ENCODE peak calls at places on chromosome 21, in eight cellular contexts. V is amniotic stem cell, X is bronchial epithelial cell, D is NCI-H146, B is H54, U is M059J, A is activated T-cell treated with anti-CD3 and anti-CD28 coated beads for 1 hour, Z is uterus. M is an unnamed sample.

GRCh38 chr21:28938726-28939125 is 54.0 kb downstream of the LTN1 start:
- DNase-seq in U (no peak), V (no peak), A (no peak), X (no peak), B (no peak), Z (no peak), D (no peak), M (no peak)

GRCh38 chr21:44500111-44500510 is 39.9 kb downstream of the KRTAP10-1 start:
- DNase-seq in U (no peak), X (no peak), Z (no peak), V (no peak), D (no peak), A (no peak), B (no peak), M (no peak)

GRCh38 chr21:45542242-45542666 is at the start of gene SLC19A1:
- DNase-seq in B (peak), A (peak), X (no peak), U (peak), V (no peak), Z (peak), D (peak), M (no peak)

GRCh38 chr21:38712076-38712475 is 93.7 kb upstream of the ETS2 start:
- DNase-seq in X (peak), D (peak), A (no peak), U (peak), V (no peak), Z (peak), B (peak), M (no peak)

GRCh38 chr21:42980959-42981523 is 6.7 kb downstream of the PKNOX1 start:
- DNase-seq in B (no peak), D (no peak), A (no peak), V (no peak), U (no peak), X (no peak), Z (no peak), M (peak)

GRCh38 chr21:41885341-41886024 is 6.3 kb upstream of the PRDM15 start:
- DNase-seq in V (no peak), A (no peak), D (no peak), U (peak), B (no peak), Z (no peak), X (no peak), M (no peak)

GRCh38 chr21:42566524-42567180 is 53.0 kb downstream of the SLC37A1 start:
- DNase-seq in Z (peak), V (no peak), A (no peak), D (no peak), U (no peak), B (no peak), X (no peak), M (no peak)

GRCh38 chr21:27590271-27590670 is 623.4 kb upstream of the ADAMTS5 start:
- DNase-seq in A (no peak), Z (peak), U (peak), X (no peak), V (no peak), D (no peak), B (peak), M (peak)

GRCh38 chr21:44441041-44441400 is 14.3 kb upstream of the LRRC3 start:
- DNase-seq in Z (no peak), B (no peak), A (no peak), V (no peak), U (no peak), X (no peak), D (no peak), M (no peak)

GRCh38 chr21:29313662-29314408 is 15.1 kb downstream of the BACH1 start:
- DNase-seq in D (no peak), V (no peak), A (no peak), U (no peak), X (no peak), B (no peak), Z (no peak), M (no peak)

GRCh38 chr21:29578306-29578705 is 279.6 kb downstream of the BACH1 start:
- DNase-seq in B (no peak), U (no peak), X (no peak), Z (no peak), V (no peak), A (no peak), D (no peak), M (no peak)

M was measured in gastrocnemius medialis.